ENCODE peak calls at places on chromosome 13, in eight cellular contexts. Q is adrenal gland, X is astrocyte, H is stomach, J is cardiac muscle cell, G is lung, V is BE2C, E is K562. W is an unnamed sample.

GRCh38 chr13:65504213-65504612 is 1725.9 kb downstream of the PCDH9 start:
- DNase-seq in E (no peak), J (no peak), Q (no peak), V (no peak), H (no peak), X (no peak), G (no peak), W (no peak)

GRCh38 chr13:52809310-52809769 is 39.1 kb downstream of the PCDH8 start:
- DNase-seq in V (peak; percentile 89), J (peak; percentile 76), Q (peak; percentile 80), X (peak; percentile 27), H (peak; percentile 28), E (peak; percentile 82), G (peak; percentile 51), W (peak; percentile 53)

GRCh38 chr13:75993246-75993645 is 357.1 kb downstream of the LMO7 start:
- DNase-seq in J (no peak), X (no peak), V (no peak), Q (no peak), H (no peak), E (no peak), G (no peak), W (no peak)

GRCh38 chr13:70353096-70353495 is 244.8 kb upstream of the KLHL1 start:
- DNase-seq in X (no peak), V (no peak), G (no peak), H (no peak), J (no peak), E (no peak), Q (no peak), W (no peak)

GRCh38 chr13:58376349-58376748 is 744.8 kb downstream of the PCDH17 start:
- DNase-seq in Q (no peak), J (no peak), V (no peak), G (no peak), E (no peak), H (no peak), X (no peak), W (no peak)

GRCh38 chr13:81001828-81002385 is 661.0 kb upstream of the SPRY2 start:
- DNase-seq in H (no peak), J (no peak), V (no peak), Q (no peak), G (no peak), E (no peak), X (peak; percentile 5), W (no peak)

GRCh38 chr13:97239943-97240788 is 18.0 kb downstream of the MBNL2 start:
- DNase-seq in H (no peak), X (no peak), V (no peak), E (no peak), Q (no peak), G (no peak), J (no peak), W (no peak)

GRCh38 chr13:98664924-98665637 is 87.4 kb downstream of the SLC15A1 start:
- DNase-seq in E (no peak), Q (no peak), V (no peak), J (no peak), H (no peak), G (no peak), X (peak; percentile 45), W (no peak)

GRCh38 chr13:64909184-64909583 is 2321.0 kb downstream of the PCDH9 start:
- DNase-seq in J (no peak), Q (no peak), V (no peak), E (no peak), X (no peak), G (no peak), H (no peak), W (no peak)

GRCh38 chr13:30396434-30397075 is 25.7 kb upstream of the UBE2L5 start:
- DNase-seq in Q (no peak), H (no peak), E (no peak), G (no peak), J (no peak), X (peak; percentile 30), V (no peak), W (no peak)

GRCh38 chr13:32734511-32734910 is 148.3 kb downstream of the PDS5B start:
- DNase-seq in Q (peak; percentile 19), X (peak; percentile 80), V (peak; percentile 43), G (no peak), H (no peak), E (peak; percentile 45), J (peak; percentile 3), W (no peak)

GRCh38 chr13:40398060-40398459 is 268.4 kb downstream of the FOXO1 start:
- DNase-seq in V (no peak), H (no peak), E (no peak), G (no peak), X (no peak), J (no peak), Q (no peak), W (no peak)

GRCh38 chr13:98543380-98544104 is 33.4 kb downstream of the STK24 start:
- DNase-seq in J (no peak), G (no peak), H (no peak), E (no peak), V (no peak), X (no peak), Q (no peak), W (no peak)

GRCh38 chr13:31930901-31931522 is 100.6 kb upstream of the FRY start:
- DNase-seq in Q (no peak), G (no peak), H (no peak), J (no peak), V (no peak), E (no peak), X (peak; percentile 5), W (no peak)

GRCh38 chr13:20847298-20847697 is 55.2 kb downstream of the XPO4 start:
- DNase-seq in G (no peak), Q (no peak), E (peak; percentile 13), X (no peak), J (peak; percentile 86), H (no peak), V (peak; percentile 13), W (no peak)

GRCh38 chr13:45941261-45941660 is 89.7 kb upstream of the SIAH3 start:
- DNase-seq in Q (no peak), J (no peak), V (peak; percentile 18), E (no peak), G (no peak), H (no peak), X (no peak), W (no peak)

DNA sequence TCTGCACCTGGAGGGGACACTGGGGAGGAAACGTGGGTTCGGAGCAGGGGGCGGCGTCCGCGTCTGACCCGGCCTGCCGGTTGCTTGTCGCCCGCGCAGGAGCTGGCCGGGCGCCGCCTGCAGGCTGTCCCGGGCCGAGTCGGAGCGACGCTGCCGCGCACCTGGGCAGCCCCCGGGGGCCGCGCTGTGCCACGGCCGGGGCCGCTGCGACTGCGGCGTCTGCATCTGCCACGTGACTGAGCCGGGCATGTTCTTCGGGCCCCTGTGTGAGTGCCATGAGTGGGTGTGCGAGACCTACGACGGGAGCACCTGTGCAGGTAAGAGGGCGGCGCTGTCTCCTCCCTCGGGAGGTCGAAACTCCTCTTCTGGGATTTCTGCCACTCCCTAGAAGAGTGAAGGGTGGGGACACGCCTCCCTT is 1.3 kb downstream of the ITGBL1 start:
- DNase-seq in G (peak; percentile 32), J (no peak), V (no peak), Q (peak; percentile 13), X (no peak), E (no peak), H (peak; percentile 47), W (no peak)
- H3K4me1 ChIP-seq in G (peaks cover 2% of the 10 kb centered on the region), J (no peaks in the 10 kb centered on the region), V (no peaks in the 10 kb centered on the region), Q (peaks cover 6% of the 10 kb centered on the region), X (peaks cover 53% of the 10 kb centered on the region), E (no peaks in the 10 kb centered on the region), H (peaks cover 8% of the 10 kb centered on the region), W (no peaks in the 10 kb centered on the region)

DNA sequence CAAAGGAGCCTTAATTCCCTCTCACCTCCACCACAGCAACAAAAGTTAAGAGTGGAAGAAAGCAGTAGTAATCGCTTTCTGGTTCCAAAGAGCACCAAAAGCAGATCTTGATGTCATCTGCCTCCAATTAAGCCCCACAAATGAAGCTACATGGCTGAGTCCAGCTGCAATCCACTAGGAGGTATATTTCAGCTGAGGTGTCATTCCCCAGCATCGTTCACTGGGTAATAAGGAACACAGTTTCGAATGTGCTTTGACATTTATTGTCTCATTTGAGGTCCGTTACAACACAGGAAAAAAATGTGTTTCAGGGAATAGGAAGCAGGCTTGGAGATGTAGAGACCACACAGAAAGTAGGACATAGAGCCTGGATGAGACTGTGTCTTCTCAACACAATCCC is 190.4 kb downstream of the DCLK1 start:
- DNase-seq in E (no peak), X (no peak), H (no peak), Q (no peak), G (no peak), V (no peak), J (no peak), W (no peak)
- TF ChIP-seq CTCF in E (no peak), X (no peak), H (no peak), Q (no peak), G (no peak), V (no peak), J (no peak), W (no peak)

GRCh38 chr13:37361608-37362007 is 237.0 kb downstream of the POSTN start:
- DNase-seq in G (no peak), H (no peak), Q (no peak), X (no peak), E (no peak), J (no peak), V (no peak), W (no peak)
- H3K4me3 ChIP-seq in G (no peak overlapping the region), H (no peak overlapping the region), Q (no peak overlapping the region), X (no peak overlapping the region), E (no peak overlapping the region), J (no peak overlapping the region), V (no peak overlapping the region), W (no peak overlapping the region)

DNA sequence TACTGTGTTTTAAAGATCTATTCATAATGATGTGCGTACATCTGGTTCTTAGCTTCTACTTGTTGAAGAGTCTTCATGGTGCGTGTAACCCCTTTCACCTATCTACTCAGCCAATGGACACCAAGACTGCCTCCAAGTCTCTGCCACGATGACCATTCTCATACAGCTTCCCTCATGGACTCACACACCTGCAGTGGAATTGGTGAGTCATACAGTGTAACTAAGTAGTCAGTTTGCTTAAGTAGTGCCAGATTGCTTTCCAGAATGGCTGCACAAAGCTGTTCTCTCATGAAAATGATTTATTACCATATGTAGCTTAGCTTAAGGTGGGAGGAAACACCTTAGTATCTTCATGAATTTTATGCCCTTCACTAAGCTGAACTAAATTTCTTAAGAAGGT is 112.3 kb downstream of the AKAP11 start:
- DNase-seq in V (no peak), Q (no peak), E (no peak), X (peak; percentile 16), J (no peak), G (no peak), H (no peak), W (no peak)
- H3K4me1 ChIP-seq in V (no peaks in the 10 kb centered on the region), Q (no peaks in the 10 kb centered on the region), E (no peaks in the 10 kb centered on the region), X (no peaks in the 10 kb centered on the region), J (no peaks in the 10 kb centered on the region), G (no peaks in the 10 kb centered on the region), H (no peaks in the 10 kb centered on the region), W (no peaks in the 10 kb centered on the region)

W was measured in right lobe of liver.